ENCODE peak calls at places on chromosomes 5 and 9, in nine cellular contexts. L, U, A, Q, M, V, G, C and D are unnamed samples.

GRCh38 chr5:1510631-1511030 is 13.1 kb downstream of the LPCAT1 start:
- DNase-seq in L (no peak), U (peak; percentile 16), A (peak; percentile 39), Q (no peak), M (no peak), V (no peak), G (no peak), C (peak; percentile 59), D (peak; percentile 44)

GRCh38 chr9:27365977-27366376 is 69.0 kb upstream of the EQTN start:
- DNase-seq in L (no peak), U (no peak), A (no peak), Q (no peak), M (peak; percentile 74), V (no peak), G (no peak), C (no peak), D (no peak)

GRCh38 chr5:167723254-167723871 is 568.1 kb upstream of the WWC1 start:
- DNase-seq in L (peak; percentile 80), U (peak; percentile 58), A (peak; percentile 79), Q (peak; percentile 93), M (peak; percentile 35), V (peak; percentile 64), G (peak; percentile 67), C (peak; percentile 76), D (peak; percentile 62)

GRCh38 chr9:107465467-107466451 is 23.8 kb downstream of the KLF4 start:
- DNase-seq in L (peak; percentile 50), U (peak; percentile 73), A (peak; percentile 72), Q (no peak), M (no peak), V (peak; percentile 57), G (no peak), C (peak; percentile 88), D (peak; percentile 77)

GRCh38 chr9:93154293-93154903 is 20.3 kb upstream of the NINJ1 start:
- DNase-seq in L (peak; percentile 47), U (no peak), A (no peak), Q (no peak), M (no peak), V (no peak), G (no peak), C (no peak), D (no peak)

GRCh38 chr9:96150324-96151023 is 151.5 kb downstream of the HSD17B3 start:
- DNase-seq in L (no peak), U (no peak), A (peak; percentile 69), Q (no peak), M (peak; percentile 57), V (no peak), G (no peak), C (peak; percentile 32), D (no peak)

GRCh38 chr5:153551537-153552079 is 61.1 kb downstream of the GRIA1 start:
- DNase-seq in L (peak; percentile 61), U (no peak), A (no peak), Q (no peak), M (no peak), V (no peak), G (peak; percentile 36), C (no peak), D (no peak)

GRCh38 chr5:63053019-63053638 is 474.5 kb downstream of the LRRC70 start:
- DNase-seq in L (peak; percentile 31), U (peak; percentile 72), A (no peak), Q (no peak), M (no peak), V (no peak), G (no peak), C (no peak), D (peak; percentile 80)

GRCh38 chr9:112112941-112113399 is 62.1 kb downstream of the SUSD1 start:
- DNase-seq in L (peak; percentile 71), U (no peak), A (peak; percentile 56), Q (peak; percentile 66), M (no peak), V (peak; percentile 13), G (peak; percentile 46), C (no peak), D (no peak)

GRCh38 chr9:85742630-85742928 is 825 bp upstream of the AGTPBP1 start:
- DNase-seq in L (peak; percentile 20), U (no peak), A (no peak), Q (no peak), M (no peak), V (no peak), G (no peak), C (no peak), D (no peak)

GRCh38 chr5:178286226-178287090 is 53.9 kb upstream of the PHYKPL start:
- DNase-seq in L (no peak), U (no peak), A (no peak), Q (no peak), M (no peak), V (no peak), G (no peak), C (peak; percentile 48), D (no peak)

GRCh38 chr9:7520396-7520795 is 279.2 kb downstream of the DMAC1 start:
- DNase-seq in L (no peak), U (no peak), A (no peak), Q (no peak), M (no peak), V (no peak), G (no peak), C (no peak), D (no peak)

GRCh38 chr5:123520677-123521247 is 8.8 kb downstream of the CSNK1G3 start:
- DNase-seq in L (no peak), U (no peak), A (no peak), Q (no peak), M (no peak), V (no peak), G (no peak), C (no peak), D (no peak)

GRCh38 chr9:70923941-70924340 is 197.5 kb downstream of the TRPM3 start:
- DNase-seq in L (no peak), U (no peak), A (no peak), Q (no peak), M (no peak), V (no peak), G (no peak), C (no peak), D (no peak)

GRCh38 chr9:36835271-36835996 is 198.6 kb downstream of the PAX5 start:
- DNase-seq in L (no peak), U (no peak), A (peak; percentile 61), Q (no peak), M (no peak), V (no peak), G (no peak), C (peak; percentile 48), D (no peak)
- TF ChIP-seq POLR2A in L (no peak), U (no peak), A (no peak), Q (no peak), M (no peak), V (no peak), G (no peak), C (no peak), D (no peak)

GRCh38 chr5:75611324-75612210 is at the start of gene ANKDD1B:
- DNase-seq in L (peak; percentile 42), U (peak; percentile 26), A (peak; percentile 48), Q (no peak), M (no peak), V (peak; percentile 34), G (no peak), C (peak; percentile 70), D (peak; percentile 41)
- H3K4me3 ChIP-seq in L (peak within 1 kb of the TSS; percentile 68), U (peak within 1 kb of the TSS; percentile 53), A (peak within 1 kb of the TSS; percentile 63), Q (peak within 1 kb of the TSS; percentile 59), M (peak within 1 kb of the TSS; percentile 5), V (peak within 1 kb of the TSS; percentile 46), G (peak within 1 kb of the TSS; percentile 66), C (peak within 1 kb of the TSS; percentile 30), D (peak within 1 kb of the TSS; percentile 56)

GRCh38 chr9:35520404-35520790 is 30.5 kb downstream of the RUSC2 start:
- DNase-seq in L (no peak), U (no peak), A (no peak), Q (no peak), M (no peak), V (no peak), G (no peak), C (no peak), D (no peak)
- TF ChIP-seq POLR2A in L (no peak), U (no peak), A (no peak), Q (no peak), M (no peak), V (no peak), G (no peak), C (no peak), D (no peak)

DNA sequence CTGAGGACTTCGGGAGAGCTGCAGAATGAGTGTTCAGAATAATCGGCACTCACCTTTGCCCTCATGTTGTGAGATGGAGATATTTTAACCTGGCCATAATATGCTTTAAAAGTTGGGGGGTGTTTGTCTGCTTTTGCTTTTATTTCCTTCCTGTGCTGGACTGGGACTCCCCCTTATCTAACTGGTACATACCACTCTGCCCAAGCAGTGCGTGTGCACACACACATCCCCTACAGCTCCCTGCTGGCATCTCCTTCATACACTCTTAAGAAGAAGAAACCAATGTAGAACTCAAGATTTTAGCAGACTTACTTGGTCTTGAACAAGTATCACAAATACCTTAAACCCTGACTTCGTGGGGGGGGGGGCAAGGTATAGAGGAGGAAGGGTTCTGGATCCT is 146.2 kb upstream of the DMRT1 start:
- DNase-seq in L (no peak), U (no peak), A (no peak), Q (no peak), M (no peak), V (no peak), G (no peak), C (no peak), D (no peak)
- H3K4me3 ChIP-seq in L (peak overlapping the region; percentile 14), U (no peak overlapping the region), A (no peak overlapping the region), Q (peak overlapping the region; percentile 47), M (no peak overlapping the region), V (no peak overlapping the region), G (no peak overlapping the region), C (peak overlapping the region; percentile 12), D (no peak overlapping the region)

GRCh38 chr5:140725799-140726471 is 25.7 kb downstream of the ZMAT2 start:
- DNase-seq in L (peak; percentile 98), U (no peak), A (peak; percentile 60), Q (peak; percentile 92), M (peak; percentile 81), V (no peak), G (peak; percentile 80), C (peak; percentile 67), D (no peak)
- TF ChIP-seq POLR2A in L (no peak), U (no peak), A (no peak), Q (no peak), M (no peak), V (no peak), G (no peak), C (no peak), D (no peak)

DNA sequence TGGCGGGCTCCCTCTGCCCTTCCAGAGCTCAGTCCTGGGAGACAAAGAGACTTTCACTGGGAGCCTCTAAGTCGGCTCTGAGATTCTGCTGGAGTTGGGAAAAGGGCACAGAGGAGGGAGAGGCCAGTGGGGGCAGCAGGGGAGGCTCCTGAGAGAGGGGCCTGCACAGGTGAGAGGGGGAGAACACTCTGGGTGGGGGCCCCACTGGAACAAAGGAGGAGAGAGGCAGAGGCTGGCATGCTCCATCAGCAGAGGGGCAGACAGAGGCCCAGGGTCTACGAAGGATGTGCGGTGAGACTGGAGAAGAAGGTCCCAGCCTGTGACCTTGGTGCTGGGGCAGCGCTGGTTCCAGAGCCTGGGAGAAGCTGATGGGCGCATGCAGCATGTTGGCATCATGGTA is 8.9 kb downstream of the TCF7 start:
- DNase-seq in L (no peak), U (no peak), A (no peak), Q (no peak), M (no peak), V (no peak), G (no peak), C (no peak), D (no peak)
- H3K4me3 ChIP-seq in L (no peak overlapping the region), U (no peak overlapping the region), A (no peak overlapping the region), Q (no peak overlapping the region), M (no peak overlapping the region), V (no peak overlapping the region), G (no peak overlapping the region), C (no peak overlapping the region), D (no peak overlapping the region)

GRCh38 chr5:149940077-149940574 is 4.5 kb downstream of the PDE6A start:
- DNase-seq in L (no peak), U (no peak), A (no peak), Q (no peak), M (no peak), V (no peak), G (no peak), C (no peak), D (no peak)
- TF ChIP-seq POLR2A in L (no peak), U (no peak), A (no peak), Q (no peak), M (no peak), V (no peak), G (no peak), C (no peak), D (no peak)